ENCODE peak calls at places on chromosome 21, in five cellular contexts. A is SHP77; J is epithelial cell of esophagus; G is anterior cingulate cortex; I is activated naive CD4-positive, alpha-beta T cell treated with anti-CD3 and anti-CD28 coated beads, Interleukin-2, amount 50 U/mL, for 16 hours. C is an unnamed sample.
A peak's percentile ranks its signal among the peaks of the same experiment; 100 is the strongest.

GRCh38 chr21:28883931-28884330 is 108.7 kb downstream of the LTN1 start:
- DNase-seq in A (no peak), J (no peak), G (no peak), I (no peak), C (no peak)

GRCh38 chr21:15826147-15826780 is 96.5 kb downstream of the USP25 start:
- DNase-seq in A (no peak), J (peak; percentile 85), G (no peak), I (no peak), C (no peak)

GRCh38 chr21:44766818-44767354 is 34.7 kb downstream of the UBE2G2 start:
- DNase-seq in A (no peak), J (no peak), G (no peak), I (no peak), C (no peak)

GRCh38 chr21:21200103-21200938 is 202.1 kb downstream of the NCAM2 start:
- DNase-seq in A (no peak), J (peak; percentile 58), G (no peak), I (no peak), C (peak; percentile 10)

GRCh38 chr21:32790626-32791025 is 19.1 kb upstream of the PAXBP1 start:
- DNase-seq in A (no peak), J (no peak), G (no peak), I (no peak), C (no peak)

GRCh38 chr21:27681038-27681437 is 714.1 kb upstream of the ADAMTS5 start:
- DNase-seq in A (no peak), J (peak; percentile 40), G (no peak), I (no peak), C (no peak)

GRCh38 chr21:25750085-25750484 is 15.3 kb downstream of the GABPA start:
- DNase-seq in A (no peak), J (no peak), G (no peak), I (no peak), C (no peak)

GRCh38 chr21:42161957-42162681 is 56.8 kb upstream of the ABCG1 start:
- DNase-seq in A (no peak), J (peak; percentile 16), G (no peak), I (peak; percentile 39), C (no peak)

GRCh38 chr21:35575280-35575915 is 484.9 kb downstream of the SETD4 start:
- DNase-seq in A (no peak), J (peak; percentile 17), G (no peak), I (no peak), C (no peak)

C was measured in left colon.